ENCODE peak calls at places on chromosomes 11 and 22, in five cellular contexts. A is GM12865; Y is aorta; D is T-helper 9 cell; V is stimulated activated CD4-positive, alpha-beta T cell treated with anti-CD3 and anti-CD28 coated beads, Interleukin-4, amount 100 ng/mL, for 48 hours. Z is an unnamed sample.

GRCh38 chr11:35260342-35260985 is 121.5 kb downstream of the CD44 start:
- DNase-seq in V (no peak), A (no peak), Y (no peak), D (no peak), Z (no peak)

GRCh38 chr11:61797263-61797944 is 4.7 kb downstream of the FEN1 start:
- DNase-seq in V (no peak), D (peak), Y (peak), A (peak), Z (peak)

GRCh38 chr11:9660886-9661285 is 3.0 kb upstream of the SWAP70 start:
- DNase-seq in A (no peak), V (no peak), D (no peak), Y (no peak), Z (peak)

GRCh38 chr11:18277560-18278271 is 11.7 kb downstream of the SAA1 start:
- DNase-seq in V (no peak), D (no peak), Y (peak), A (no peak), Z (peak)

GRCh38 chr11:11032072-11032471 is 174.2 kb upstream of the ZBED5 start:
- DNase-seq in Y (no peak), A (no peak), D (no peak), V (no peak), Z (no peak)

GRCh38 chr11:35173011-35173511 is 34.1 kb downstream of the CD44 start:
- DNase-seq in V (no peak), A (peak), D (no peak), Y (no peak), Z (no peak)

GRCh38 chr11:130431806-130432205 is 3.4 kb upstream of the ADAMTS8 start:
- DNase-seq in V (no peak), D (no peak), Y (no peak), A (no peak), Z (peak)

GRCh38 chr11:128453444-128454336 is 133.7 kb downstream of the ETS1 start:
- DNase-seq in Y (peak), A (no peak), V (no peak), D (no peak), Z (no peak)

GRCh38 chr11:78576549-78577097 is 2.0 kb upstream of the NARS2 start:
- DNase-seq in A (no peak), Y (no peak), D (no peak), V (no peak), Z (no peak)

GRCh38 chr11:61384271-61385242 is 7.8 kb upstream of the TMEM216 start:
- DNase-seq in D (no peak), V (no peak), Y (no peak), A (no peak), Z (peak)

GRCh38 chr11:17845431-17845881 is 110.9 kb downstream of the KCNC1 start:
- DNase-seq in A (no peak), Y (no peak), V (no peak), D (no peak), Z (no peak)

GRCh38 chr22:30308518-30309230 is 18.1 kb downstream of the TBC1D10A start:
- DNase-seq in D (no peak), V (no peak), A (peak), Y (peak), Z (peak)

GRCh38 chr11:74004694-74005615 is 3.9 kb downstream of the UCP3 start:
- DNase-seq in D (peak), V (peak), Y (no peak), A (peak), Z (no peak)

GRCh38 chr22:46649176-46650077 is 29.2 kb downstream of the GRAMD4 start:
- DNase-seq in A (no peak), V (no peak), D (no peak), Y (no peak), Z (no peak)

GRCh38 chr11:10990160-10990559 is 132.3 kb upstream of the ZBED5 start:
- DNase-seq in Y (no peak), A (no peak), V (no peak), D (no peak), Z (no peak)

GRCh38 chr11:65243773-65244172 is 18.0 kb upstream of the POLA2 start:
- DNase-seq in V (no peak), D (no peak), Y (no peak), A (no peak), Z (no peak)

GRCh38 chr11:58739725-58740430 is 8.1 kb upstream of the GLYAT start:
- DNase-seq in D (no peak), Y (no peak), V (no peak), A (no peak), Z (peak)

GRCh38 chr11:14065153-14065552 is 102.6 kb downstream of the SPON1 start:
- DNase-seq in D (no peak), V (peak), A (no peak), Y (no peak), Z (no peak)

GRCh38 chr11:124801636-124802312 is 1.6 kb upstream of the MSANTD2 start:
- DNase-seq in D (no peak), Y (no peak), A (no peak), V (no peak), Z (peak)

GRCh38 chr11:43508511-43508918 is 149.8 kb downstream of the TTC17 start:
- DNase-seq in D (no peak), Y (no peak), A (no peak), V (no peak), Z (no peak)

GRCh38 chr22:42757475-42757874 is 36.8 kb upstream of the A4GALT start:
- DNase-seq in D (no peak), A (no peak), Y (no peak), V (no peak), Z (no peak)

GRCh38 chr22:19941365-19942070 is at the start of the genes COMT and TXNRD2:
- DNase-seq in D (peak), A (peak), V (peak), Y (peak), Z (peak)

GRCh38 chr11:113378013-113378412 is 9.6 kb upstream of the ANKK1 start:
- DNase-seq in A (no peak), V (no peak), D (no peak), Y (no peak), Z (no peak)

GRCh38 chr11:120807414-120808150 is 216.3 kb upstream of the TBCEL start:
- DNase-seq in Y (no peak), D (no peak), V (no peak), A (no peak), Z (peak)

GRCh38 chr11:2434506-2435255 is 9.6 kb downstream of the TRPM5 start:
- DNase-seq in V (no peak), A (no peak), Y (peak), D (no peak), Z (no peak)

GRCh38 chr22:30538280-30538679 is 8.3 kb downstream of the SEC14L6 start:
- DNase-seq in Y (no peak), A (no peak), V (no peak), D (no peak), Z (no peak)

GRCh38 chr11:32893947-32894827 is 1.6 kb downstream of the QSER1 start:
- DNase-seq in D (peak), Y (no peak), V (peak), A (peak), Z (peak)

GRCh38 chr11:13073119-13073981 is 64.2 kb downstream of the RASSF10 start:
- DNase-seq in V (no peak), D (no peak), Y (no peak), A (peak), Z (peak)

GRCh38 chr11:27524155-27524554 is 17.6 kb upstream of the LIN7C start:
- DNase-seq in Y (no peak), A (no peak), D (no peak), V (no peak), Z (peak)

GRCh38 chr11:43518407-43519165 is 159.9 kb downstream of the TTC17 start:
- DNase-seq in A (no peak), Y (no peak), D (no peak), V (no peak), Z (no peak)

GRCh38 chr11:26025680-26026079 is 306.2 kb upstream of the ANO3 start:
- DNase-seq in V (no peak), A (no peak), D (no peak), Y (no peak), Z (peak)

GRCh38 chr11:2775083-2775625 is 75.4 kb upstream of the KCNQ1OT1 start:
- DNase-seq in D (no peak), V (no peak), A (peak), Y (no peak), Z (no peak)

GRCh38 chr11:10998674-10999073 is 140.8 kb upstream of the ZBED5 start:
- DNase-seq in A (no peak), D (no peak), V (no peak), Y (no peak), Z (no peak)

GRCh38 chr11:104916442-104916841 is 18.2 kb upstream of the CASP12 start:
- DNase-seq in Y (no peak), A (no peak), V (no peak), D (no peak), Z (no peak)

GRCh38 chr22:23509571-23510302 is 70.4 kb downstream of the IGLL1 start:
- DNase-seq in A (no peak), D (no peak), V (no peak), Y (peak), Z (peak)

GRCh38 chr11:4095509-4096230 is 1.1 kb downstream of the RRM1 start:
- DNase-seq in V (no peak), Y (no peak), A (peak), D (no peak), Z (peak)

GRCh38 chr22:47318041-47318737 is 555.7 kb downstream of the TBC1D22A start:
- DNase-seq in Y (no peak), A (no peak), D (no peak), V (no peak), Z (no peak)

GRCh38 chr22:46546466-46547178 is 9.2 kb upstream of the CELSR1 start:
- DNase-seq in A (no peak), D (no peak), V (no peak), Y (peak), Z (peak)

GRCh38 chr22:35547993-35548761 is 7.5 kb downstream of the RASD2 start:
- DNase-seq in D (no peak), Y (no peak), V (no peak), A (no peak), Z (no peak)